ENCODE peak calls at places on chromosomes 6 and 20, in ten cellular contexts. A is GM12878, S is adrenal gland, T is heart left ventricle, D is HCT116, W is uterus, Z is K562, L is transverse colon, F is body of pancreas, G is breast epithelium. V is an unnamed sample.

GRCh38 chr20:20085812-20086211 is 33.5 kb downstream of the CFAP61 start:
- DNase-seq in A (no peak), S (no peak), T (no peak), D (no peak), W (no peak), Z (no peak), L (no peak), F (no peak), G (no peak), V (no peak)

GRCh38 chr20:49091104-49091503 is 45.0 kb downstream of the CSE1L start:
- DNase-seq in A (no peak), S (no peak), T (no peak), D (no peak), W (no peak), Z (no peak), L (no peak), F (no peak), G (no peak), V (no peak)

GRCh38 chr20:62768815-62769287 is 27.4 kb upstream of the MRGBP start:
- DNase-seq in A (no peak), S (peak), T (no peak), D (no peak), W (no peak), Z (no peak), L (peak), F (peak), G (no peak), V (peak)

GRCh38 chr6:148177589-148178233 is 164.9 kb upstream of the SASH1 start:
- DNase-seq in A (no peak), S (peak), T (peak), D (peak), W (peak), Z (peak), L (peak), F (peak), G (peak), V (no peak)

GRCh38 chr6:105593056-105593455 is 190.2 kb upstream of the PREP start:
- DNase-seq in A (no peak), S (no peak), T (no peak), D (no peak), W (no peak), Z (no peak), L (no peak), F (no peak), G (no peak), V (no peak)

GRCh38 chr20:48750941-48751620 is 76.7 kb downstream of the PREX1 start:
- DNase-seq in A (no peak), S (peak), T (peak), D (no peak), W (no peak), Z (no peak), L (peak), F (peak), G (no peak), V (no peak)

GRCh38 chr20:2458919-2459499 is 11.6 kb downstream of the SNRPB start:
- DNase-seq in A (no peak), S (no peak), T (no peak), D (no peak), W (no peak), Z (no peak), L (no peak), F (no peak), G (no peak), V (no peak)

GRCh38 chr6:39685486-39685826 is 39.8 kb downstream of the KIF6 start:
- DNase-seq in A (no peak), S (no peak), T (no peak), D (no peak), W (no peak), Z (no peak), L (no peak), F (no peak), G (no peak), V (no peak)

GRCh38 chr6:134173936-134174789 is 121.7 kb upstream of the SLC2A12 start:
- DNase-seq in A (peak), S (peak), T (peak), D (peak), W (peak), Z (peak), L (peak), F (peak), G (peak), V (no peak)

DNA sequence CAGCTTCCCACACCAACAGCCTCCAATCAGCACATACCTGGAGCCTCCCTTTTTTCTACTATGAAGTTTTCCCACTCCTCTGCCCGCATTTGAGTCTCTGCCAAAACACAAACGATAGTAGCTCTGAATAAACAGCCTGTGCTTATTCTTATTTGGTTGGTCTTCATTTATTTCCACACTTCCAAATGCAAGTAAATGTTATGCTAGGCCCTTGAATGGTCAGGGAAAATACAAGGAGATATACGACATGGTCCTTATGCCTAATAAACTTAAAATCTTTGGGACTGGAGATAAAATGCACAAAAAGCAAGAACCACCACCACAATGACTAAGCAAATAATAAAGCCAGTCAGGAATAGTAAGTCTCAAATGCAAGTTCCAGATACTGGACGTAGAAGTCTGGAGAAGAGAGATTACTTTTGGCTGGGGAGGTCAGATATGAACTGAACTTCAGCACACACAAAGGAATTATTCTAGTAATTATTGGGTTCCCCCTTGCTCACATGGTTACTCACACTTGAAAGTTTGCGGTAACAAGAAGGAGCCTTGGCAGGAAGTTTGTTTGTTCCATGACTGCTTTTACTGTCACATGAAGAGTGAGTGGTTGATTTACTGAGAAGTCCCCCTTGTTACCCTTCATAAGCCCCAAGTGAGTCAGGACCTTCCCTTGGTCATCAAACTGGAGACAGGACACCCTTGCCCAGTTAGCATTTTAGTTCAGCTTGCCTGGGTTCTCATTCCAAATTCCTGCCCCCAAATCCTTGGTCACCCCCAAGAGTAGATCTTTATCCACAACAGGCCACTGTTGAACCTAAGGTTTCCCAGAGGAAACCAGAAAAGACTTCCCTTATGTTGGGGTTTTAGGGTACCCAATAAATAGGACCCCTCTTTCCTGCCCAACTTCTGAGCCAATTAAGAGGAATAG is 511.2 kb upstream of the JARID2 start:
- DNase-seq in A (peak), S (no peak), T (no peak), D (peak), W (no peak), Z (peak), L (no peak), F (no peak), G (no peak), V (no peak)
- TF ChIP-seq POLR2A in A (no peak), S (no peak), T (no peak), D (no peak), W (no peak), Z (no peak), L (no peak), F (no peak), G (no peak), V (no peak)

GRCh38 chr6:41321183-41321582 is 14.2 kb upstream of the NCR2 start:
- DNase-seq in A (no peak), S (no peak), T (no peak), D (no peak), W (no peak), Z (no peak), L (no peak), F (no peak), G (no peak), V (no peak)

GRCh38 chr6:41315943-41316342 is 19.5 kb upstream of the NCR2 start:
- DNase-seq in A (no peak), S (no peak), T (no peak), D (no peak), W (no peak), Z (no peak), L (no peak), F (no peak), G (no peak), V (no peak)

GRCh38 chr6:41315203-41315602 is 20.2 kb upstream of the NCR2 start:
- DNase-seq in A (no peak), S (no peak), T (no peak), D (no peak), W (no peak), Z (no peak), L (no peak), F (no peak), G (no peak), V (no peak)

GRCh38 chr6:41318648-41319565 is 16.5 kb upstream of the NCR2 start:
- DNase-seq in A (peak), S (peak), T (peak), D (peak), W (peak), Z (peak), L (peak), F (peak), G (peak), V (peak)
- TF ChIP-seq POLR2A in A (no peak), S (no peak), T (no peak), D (no peak), W (no peak), Z (no peak), L (no peak), F (no peak), G (no peak), V (no peak)

GRCh38 chr6:158853072-158853871 is 34.1 kb upstream of the EZR start:
- DNase-seq in A (peak), S (peak), T (no peak), D (peak), W (peak), Z (peak), L (peak), F (peak), G (peak), V (peak)
- TF ChIP-seq POLR2A in A (no peak), S (no peak), T (no peak), D (no peak), W (no peak), Z (peak), L (peak), F (peak), G (no peak), V (peak)

GRCh38 chr20:1335961-1336698 is 7.2 kb upstream of the SDCBP2 start:
- DNase-seq in A (no peak), S (no peak), T (no peak), D (no peak), W (no peak), Z (no peak), L (no peak), F (peak), G (no peak), V (no peak)

GRCh38 chr20:1336699-1337387 is 7.9 kb upstream of the SDCBP2 start:
- DNase-seq in A (no peak), S (peak), T (peak), D (no peak), W (peak), Z (no peak), L (peak), F (peak), G (peak), V (no peak)

GRCh38 chr20:1338801-1339200 is 9.9 kb upstream of the SDCBP2 start:
- DNase-seq in A (no peak), S (no peak), T (no peak), D (no peak), W (no peak), Z (no peak), L (no peak), F (no peak), G (no peak), V (no peak)

GRCh38 chr20:1338096-1338495 is 9.2 kb upstream of the SDCBP2 start:
- DNase-seq in A (no peak), S (no peak), T (no peak), D (no peak), W (no peak), Z (no peak), L (no peak), F (no peak), G (no peak), V (no peak)

DNA sequence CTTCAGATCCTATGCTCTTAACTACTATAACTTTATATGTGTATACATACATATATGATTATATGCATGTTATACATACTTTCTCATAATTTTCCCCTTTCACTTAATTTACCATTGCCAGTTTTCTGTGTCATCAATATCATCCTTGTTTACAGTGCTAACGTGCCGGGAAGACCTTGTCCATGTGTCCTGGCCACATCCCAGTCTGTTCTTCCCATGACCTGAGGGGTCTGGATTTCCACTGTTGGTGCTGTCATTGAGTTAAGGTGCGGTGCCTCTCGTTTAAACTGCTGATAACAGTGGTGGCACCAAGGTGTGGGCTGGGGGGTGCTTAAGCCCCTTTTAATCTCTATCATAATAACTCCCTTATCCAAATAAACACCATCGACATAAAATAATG is 8.5 kb upstream of the SDCBP2 start:
- DNase-seq in A (no peak), S (no peak), T (no peak), D (no peak), W (no peak), Z (no peak), L (no peak), F (no peak), G (no peak), V (no peak)
- TF ChIP-seq POLR2A in A (no peak), S (no peak), T (no peak), D (no peak), W (no peak), Z (no peak), L (no peak), F (no peak), G (no peak), V (no peak)

GRCh38 chr6:31770860-31771259 is 6.3 kb downstream of the VWA7 start:
- DNase-seq in A (no peak), S (no peak), T (no peak), D (no peak), W (no peak), Z (no peak), L (no peak), F (no peak), G (no peak), V (no peak)
- TF ChIP-seq POLR2A in A (no peak), S (no peak), T (no peak), D (no peak), W (no peak), Z (no peak), L (no peak), F (no peak), G (no peak), V (no peak)

GRCh38 chr6:32984639-32985389 is 16.4 kb downstream of the BRD2 start:
- DNase-seq in A (no peak), S (peak), T (peak), D (peak), W (peak), Z (peak), L (peak), F (peak), G (peak), V (peak)

GRCh38 chr6:32983493-32983848 is 15.1 kb downstream of the BRD2 start:
- DNase-seq in A (no peak), S (no peak), T (no peak), D (no peak), W (no peak), Z (no peak), L (no peak), F (no peak), G (no peak), V (no peak)

GRCh38 chr6:32982702-32983492 is 14.5 kb downstream of the BRD2 start:
- DNase-seq in A (no peak), S (no peak), T (no peak), D (no peak), W (no peak), Z (peak), L (no peak), F (no peak), G (no peak), V (no peak)

GRCh38 chr6:32982084-32982701 is 13.8 kb downstream of the BRD2 start:
- DNase-seq in A (no peak), S (no peak), T (no peak), D (no peak), W (no peak), Z (peak), L (no peak), F (no peak), G (no peak), V (no peak)

DNA sequence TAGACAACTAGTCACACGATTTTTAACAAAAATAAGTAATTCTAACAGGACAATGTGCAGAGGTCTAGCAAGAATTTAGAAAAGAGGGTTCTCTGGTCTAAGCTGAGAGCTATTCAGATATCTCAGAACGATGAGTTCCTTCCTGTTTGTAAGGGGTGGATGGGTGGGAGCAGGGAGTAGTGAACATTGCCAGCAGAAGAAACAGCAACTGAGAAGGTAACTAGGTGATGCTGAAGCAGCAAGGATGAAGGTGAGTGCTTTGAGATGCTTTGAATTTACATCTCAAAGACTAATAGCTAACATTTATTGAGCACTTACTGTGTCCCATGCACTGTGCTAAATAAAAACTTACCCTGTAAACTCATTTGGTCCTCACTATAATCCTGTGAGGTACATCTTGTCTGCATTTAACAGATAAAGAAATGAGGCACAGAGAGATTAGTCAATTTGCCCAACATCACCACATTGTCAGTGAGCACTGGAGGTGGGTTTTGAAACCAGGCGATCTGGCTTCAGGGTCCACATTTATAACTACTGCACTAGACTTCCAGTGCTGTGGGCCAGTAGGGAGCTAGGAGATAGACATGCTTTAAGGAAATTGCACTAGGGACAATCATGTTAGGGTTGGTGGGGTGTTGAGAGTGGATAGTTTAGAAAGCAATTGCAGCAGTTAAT is 15.7 kb downstream of the BRD2 start:
- DNase-seq in A (no peak), S (no peak), T (no peak), D (no peak), W (no peak), Z (no peak), L (no peak), F (no peak), G (no peak), V (no peak)
- TF ChIP-seq POLR2A in A (no peak), S (no peak), T (no peak), D (no peak), W (no peak), Z (no peak), L (no peak), F (no peak), G (no peak), V (no peak)

GRCh38 chr20:46895906-46896242 is 1.2 kb downstream of the EYA2 start:
- DNase-seq in A (no peak), S (no peak), T (no peak), D (no peak), W (no peak), Z (no peak), L (no peak), F (no peak), G (no peak), V (no peak)

GRCh38 chr20:46893051-46893450 is 1.6 kb upstream of the EYA2 start:
- DNase-seq in A (no peak), S (no peak), T (no peak), D (no peak), W (no peak), Z (no peak), L (no peak), F (no peak), G (no peak), V (no peak)

GRCh38 chr20:46893877-46894578 is 615 bp upstream of the EYA2 start:
- DNase-seq in A (no peak), S (no peak), T (no peak), D (no peak), W (no peak), Z (no peak), L (no peak), F (no peak), G (no peak), V (no peak)

GRCh38 chr20:46894971-46895905 is 595 bp downstream of the EYA2 start:
- DNase-seq in A (no peak), S (no peak), T (no peak), D (no peak), W (no peak), Z (no peak), L (peak), F (peak), G (no peak), V (no peak)

DNA sequence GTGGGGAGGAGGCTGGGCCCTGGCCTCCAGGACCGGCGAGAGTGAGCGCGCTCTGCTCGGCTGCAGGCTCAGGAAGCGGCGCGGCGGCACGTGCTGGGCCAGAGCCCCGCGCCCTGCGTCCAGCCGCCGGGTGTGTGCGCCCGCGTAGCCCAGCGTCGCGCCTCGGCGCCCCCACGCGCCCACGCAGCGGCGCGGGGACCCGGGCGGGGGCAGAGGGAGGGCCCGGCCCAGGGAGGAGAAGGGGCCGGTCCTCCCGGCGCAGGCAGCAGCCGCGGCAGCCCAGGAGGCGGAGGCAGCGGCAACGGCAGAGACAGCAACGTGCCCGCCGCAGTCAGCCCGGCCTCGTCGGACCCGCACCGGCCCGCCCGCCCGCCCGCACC is at the start of gene EYA2:
- DNase-seq in A (no peak), S (no peak), T (no peak), D (no peak), W (peak), Z (no peak), L (peak), F (no peak), G (no peak), V (no peak)
- TF ChIP-seq POLR2A in A (no peak), S (no peak), T (no peak), D (no peak), W (no peak), Z (no peak), L (no peak), F (no peak), G (no peak), V (no peak)

V was measured in H54.